ENCODE peak calls at places on chromosomes 2 and 18, in seven cellular contexts. X is CD4-positive, alpha-beta T cell; H is endothelial cell; R is astrocyte of the spinal cord; T is heart right ventricle; C is neural crest cell; U is dorsolateral prefrontal cortex. L is an unnamed sample.

GRCh38 chr2:20052229-20052871 is 922 bp upstream of the LAPTM4A start:
- DNase-seq in X (no peak), H (no peak), R (no peak), T (no peak), C (no peak), U (no peak), L (no peak)

GRCh38 chr2:36352024-36352398 is 3.6 kb upstream of the CRIM1 start:
- DNase-seq in X (no peak), H (no peak), R (peak; percentile 66), T (peak; percentile 45), C (no peak), U (no peak), L (no peak)

GRCh38 chr2:36650031-36650430 is 46.5 kb upstream of the VIT start:
- DNase-seq in X (no peak), H (no peak), R (peak; percentile 56), T (no peak), C (no peak), U (no peak), L (no peak)

GRCh38 chr2:190499976-190500588 is 34.4 kb downstream of the NEMP2 start:
- DNase-seq in X (no peak), H (no peak), R (no peak), T (no peak), C (no peak), U (no peak), L (no peak)

GRCh38 chr2:200405599-200406298 is 99.3 kb downstream of the SPATS2L start:
- DNase-seq in X (no peak), H (no peak), R (peak; percentile 92), T (no peak), C (no peak), U (no peak), L (no peak)

GRCh38 chr2:113273031-113273551 is 5.6 kb downstream of the PAX8 start:
- DNase-seq in X (no peak), H (peak; percentile 57), R (peak; percentile 62), T (no peak), C (peak; percentile 23), U (no peak), L (peak; percentile 38)

GRCh38 chr18:31302991-31303390 is 15.0 kb upstream of the DSG1 start:
- DNase-seq in X (no peak), H (no peak), R (peak; percentile 46), T (no peak), C (no peak), U (no peak), L (no peak)

GRCh38 chr2:166651080-166651675 is 157.1 kb upstream of the SCN7A start:
- DNase-seq in X (no peak), H (no peak), R (peak; percentile 81), T (no peak), C (no peak), U (no peak), L (no peak)

GRCh38 chr2:17506736-17507616 is 11.3 kb downstream of the RAD51AP2 start:
- DNase-seq in X (no peak), H (no peak), R (peak; percentile 20), T (no peak), C (no peak), U (no peak), L (no peak)

GRCh38 chr2:231134910-231135650 is 10.2 kb upstream of the HTR2B start:
- DNase-seq in X (no peak), H (no peak), R (no peak), T (no peak), C (no peak), U (no peak), L (no peak)

GRCh38 chr2:53751728-53752127 is 15.9 kb upstream of the CHAC2 start:
- DNase-seq in X (no peak), H (no peak), R (no peak), T (no peak), C (no peak), U (no peak), L (no peak)

GRCh38 chr2:176814740-176815367 is 397.7 kb upstream of the HNRNPA3 start:
- DNase-seq in X (no peak), H (no peak), R (peak; percentile 36), T (no peak), C (no peak), U (no peak), L (no peak)

GRCh38 chr2:207252979-207253640 is 87.4 kb upstream of the KLF7 start:
- DNase-seq in X (no peak), H (no peak), R (no peak), T (no peak), C (peak; percentile 15), U (peak; percentile 59), L (peak; percentile 77)

GRCh38 chr2:237483018-237483731 is 3.9 kb upstream of the MLPH start:
- DNase-seq in X (no peak), H (no peak), R (peak; percentile 89), T (no peak), C (no peak), U (no peak), L (no peak)

GRCh38 chr2:162063899-162064298 is 10.1 kb downstream of the DPP4 start:
- DNase-seq in X (no peak), H (no peak), R (no peak), T (no peak), C (no peak), U (no peak), L (no peak)

GRCh38 chr2:43058761-43059160 is 167.6 kb downstream of the ZFP36L2 start:
- DNase-seq in X (no peak), H (no peak), R (no peak), T (no peak), C (no peak), U (no peak), L (no peak)

GRCh38 chr18:8948471-8949149 is 153.9 kb upstream of the NDUFV2 start:
- DNase-seq in X (no peak), H (no peak), R (peak; percentile 84), T (no peak), C (no peak), U (no peak), L (no peak)

GRCh38 chr2:226799976-226800940 is 638 bp upstream of the IRS1 start:
- DNase-seq in X (no peak), H (no peak), R (peak; percentile 26), T (peak; percentile 42), C (no peak), U (no peak), L (peak; percentile 18)

GRCh38 chr2:54676656-54677055 is 46.8 kb upstream of the EML6 start:
- DNase-seq in X (no peak), H (no peak), R (peak; percentile 40), T (no peak), C (no peak), U (no peak), L (no peak)

GRCh38 chr2:241456546-241456945 is 51.8 kb downstream of the STK25 start:
- DNase-seq in X (no peak), H (no peak), R (no peak), T (no peak), C (no peak), U (no peak), L (no peak)

GRCh38 chr2:100242416-100242815 is 79.9 kb downstream of the LONRF2 start:
- DNase-seq in X (no peak), H (no peak), R (no peak), T (no peak), C (no peak), U (no peak), L (no peak)

GRCh38 chr2:54377901-54378493 is 78.1 kb upstream of the SPTBN1 start:
- DNase-seq in X (no peak), H (no peak), R (no peak), T (no peak), C (no peak), U (no peak), L (no peak)

GRCh38 chr2:213545481-213545880 is 261.2 kb downstream of the SPAG16 start:
- DNase-seq in X (no peak), H (no peak), R (no peak), T (no peak), C (no peak), U (no peak), L (no peak)

GRCh38 chr2:28976584-28976983 is 4.5 kb upstream of the TOGARAM2 start:
- DNase-seq in X (no peak), H (no peak), R (peak; percentile 28), T (peak; percentile 59), C (no peak), U (no peak), L (no peak)

GRCh38 chr2:78427170-78427569 is 598.3 kb upstream of the REG3G start:
- DNase-seq in X (no peak), H (no peak), R (no peak), T (no peak), C (no peak), U (no peak), L (no peak)

GRCh38 chr2:78431241-78431640 is 594.3 kb upstream of the REG3G start:
- DNase-seq in X (no peak), H (peak; percentile 25), R (no peak), T (no peak), C (no peak), U (no peak), L (no peak)
- TF ChIP-seq CTCF in X (no peak), H (peak; percentile 16), R (no peak), T (no peak), C (no peak), U (no peak), L (no peak)

DNA sequence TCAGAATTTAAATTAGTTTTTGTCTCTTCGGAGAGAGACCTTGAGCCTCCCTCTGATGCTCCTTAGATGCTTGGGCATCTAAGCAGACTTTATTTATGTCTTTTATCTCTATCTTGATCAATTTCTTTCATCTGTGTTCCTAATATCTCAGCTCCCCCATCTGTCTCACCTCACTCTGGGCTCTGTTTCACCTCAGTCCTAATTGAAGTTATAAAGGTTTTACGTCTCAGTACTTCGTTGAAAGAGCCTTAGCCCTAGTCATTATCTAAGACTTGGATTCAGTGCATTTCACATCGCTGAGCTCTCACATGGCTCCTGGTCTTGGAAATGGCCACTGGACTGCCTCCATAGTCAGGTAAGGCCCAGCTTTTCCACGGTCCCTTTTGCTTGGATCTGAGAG is 13.8 kb upstream of the CTLA4 start:
- DNase-seq in X (no peak), H (no peak), R (no peak), T (no peak), C (no peak), U (no peak), L (no peak)
- TF ChIP-seq CTCF in X (no peak), H (no peak), R (no peak), T (no peak), C (no peak), U (no peak), L (no peak)

DNA sequence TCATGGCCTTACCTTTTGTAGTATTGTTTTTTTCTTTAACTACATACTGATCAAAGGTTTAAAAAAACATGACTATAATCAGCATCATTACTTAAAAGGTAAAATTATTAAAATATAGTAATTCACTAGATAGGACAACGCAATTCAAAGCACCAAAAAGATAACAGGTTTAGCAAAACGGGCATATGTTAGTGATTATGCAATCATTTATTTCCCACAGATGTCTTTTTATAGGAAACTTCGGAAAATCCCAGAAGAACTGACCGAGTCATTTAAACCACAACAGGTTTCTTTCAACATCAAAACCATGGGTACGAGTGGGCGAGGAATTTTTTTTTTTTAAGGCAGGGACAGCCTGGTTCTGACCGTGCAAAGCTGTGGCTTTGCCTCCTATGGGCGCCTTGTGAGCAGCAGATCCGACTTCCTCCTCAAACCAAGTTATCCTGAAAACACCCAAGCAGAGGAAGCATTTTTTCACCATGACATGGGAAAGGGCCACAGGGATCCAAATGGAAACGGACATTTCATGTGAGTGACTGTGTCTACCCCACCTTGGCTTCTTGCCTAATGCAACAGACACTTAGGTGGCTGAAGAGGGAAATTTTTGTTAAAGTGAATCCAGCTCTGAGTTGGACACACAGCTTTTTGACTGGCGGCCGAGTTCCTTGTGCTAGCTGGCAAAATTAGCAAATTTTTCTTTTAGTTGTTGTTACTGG is 487.2 kb upstream of the ZEB2 start:
- DNase-seq in X (no peak), H (no peak), R (peak; percentile 97), T (peak; percentile 66), C (no peak), U (no peak), L (no peak)
- TF ChIP-seq CTCF in X (no peak), H (no peak), R (no peak), T (no peak), C (no peak), U (no peak), L (no peak)

GRCh38 chr2:238771193-238771592 is 76.7 kb upstream of the TWIST2 start:
- DNase-seq in X (no peak), H (no peak), R (peak; percentile 13), T (no peak), C (no peak), U (no peak), L (peak; percentile 44)
- TF ChIP-seq CTCF in X (no peak), H (no peak), R (peak; percentile 44), T (peak; percentile 11), C (peak; percentile 44), U (peak; percentile 16), L (peak; percentile 59)

L was measured in glutamatergic neuron.